ENCODE peak calls at places on chromosomes 12 and 14, in nine cellular contexts. G is Karpas-422, I is esophagus squamous epithelium, K is aorta, H is heart right ventricle, S is brain microvascular endothelial cell, Z is heart left ventricle, D is neural progenitor cell, Q is GM23338. M is an unnamed sample.

GRCh38 chr12:18345021-18345735 is 83.9 kb downstream of the PIK3C2G start:
- DNase-seq in K (no peak), S (no peak), G (no peak), Z (no peak), I (no peak), Q (no peak), D (no peak), H (no peak), M (no peak)

GRCh38 chr14:98270201-98270600 is 1001.8 kb downstream of the BCL11B start:
- DNase-seq in Q (no peak), G (no peak), H (no peak), K (no peak), Z (no peak), I (no peak), S (no peak), D (no peak), M (peak)

GRCh38 chr14:104885973-104886689 is 21.1 kb downstream of the CEP170B start:
- DNase-seq in H (no peak), D (no peak), Q (no peak), Z (peak), G (no peak), S (no peak), I (no peak), K (peak), M (no peak)

GRCh38 chr12:32457251-32458025 is 58.1 kb downstream of the FGD4 start:
- DNase-seq in H (no peak), G (no peak), K (no peak), Q (no peak), D (no peak), S (no peak), I (no peak), Z (no peak), M (no peak)

GRCh38 chr14:97459180-97459579 is 662.0 kb downstream of the VRK1 start:
- DNase-seq in S (no peak), I (no peak), Q (peak), D (no peak), Z (no peak), H (no peak), G (no peak), K (no peak), M (no peak)

GRCh38 chr14:21917699-21918436 is 244.2 kb upstream of the OR4E1 start:
- DNase-seq in G (peak), K (no peak), I (no peak), H (no peak), D (peak), Q (peak), Z (peak), S (peak), M (peak)

GRCh38 chr14:101817511-101818001 is 56.0 kb downstream of the PPP2R5C start:
- DNase-seq in Q (no peak), H (no peak), S (no peak), Z (no peak), G (no peak), I (no peak), D (no peak), K (no peak), M (no peak)

GRCh38 chr14:59254146-59254910 is 65.9 kb downstream of the DAAM1 start:
- DNase-seq in H (peak), D (no peak), G (no peak), S (peak), K (no peak), Z (peak), I (no peak), Q (no peak), M (peak)

GRCh38 chr12:65311260-65311659 is 32.8 kb downstream of the MSRB3 start:
- DNase-seq in S (no peak), H (no peak), K (no peak), Q (no peak), D (no peak), Z (no peak), G (no peak), I (no peak), M (no peak)

GRCh38 chr12:59808317-59808910 is 212.6 kb downstream of the SLC16A7 start:
- DNase-seq in D (peak), I (no peak), G (peak), Z (no peak), Q (peak), S (no peak), K (no peak), H (no peak), M (no peak)

GRCh38 chr12:111426341-111427185 is 20.8 kb downstream of the SH2B3 start:
- DNase-seq in Z (no peak), D (no peak), I (no peak), S (peak), K (no peak), Q (no peak), H (no peak), G (no peak), M (no peak)

GRCh38 chr14:94536836-94537235 is 24.4 kb upstream of the SERPINA4 start:
- DNase-seq in H (no peak), Q (peak), G (peak), I (no peak), Z (no peak), S (peak), K (no peak), D (no peak), M (no peak)

GRCh38 chr12:129379076-129379804 is 524.6 kb downstream of the TMEM132D start:
- DNase-seq in Z (no peak), I (no peak), K (no peak), D (no peak), Q (no peak), G (no peak), S (no peak), H (no peak), M (no peak)

GRCh38 chr12:55034218-55034617 is 14.4 kb downstream of the NEUROD4 start:
- DNase-seq in Z (no peak), G (no peak), K (no peak), I (no peak), H (no peak), Q (no peak), S (no peak), D (no peak), M (no peak)

GRCh38 chr12:1367731-1368285 is 226.6 kb downstream of the FBXL14 start:
- DNase-seq in Z (no peak), K (no peak), H (no peak), S (no peak), I (no peak), D (no peak), G (no peak), Q (no peak), M (no peak)

GRCh38 chr12:67650127-67650495 is 1.6 kb downstream of the DYRK2 start:
- DNase-seq in Q (no peak), H (peak), G (no peak), I (no peak), K (no peak), Z (peak), D (peak), S (no peak), M (no peak)

GRCh38 chr12:94941440-94941862 is 62.0 kb downstream of the NDUFA12 start:
- DNase-seq in D (peak), Z (peak), I (no peak), S (peak), Q (no peak), H (peak), G (peak), K (peak), M (peak)

GRCh38 chr14:53668861-53669260 is 287.8 kb downstream of the BMP4 start:
- DNase-seq in Q (no peak), I (no peak), K (no peak), G (no peak), S (no peak), H (no peak), Z (no peak), D (no peak), M (no peak)

GRCh38 chr12:11882301-11883019 is 188.3 kb upstream of the BCL2L14 start:
- DNase-seq in K (no peak), G (no peak), S (no peak), I (no peak), Q (no peak), H (no peak), D (no peak), Z (no peak), M (no peak)

GRCh38 chr12:115872212-115872611 is 405.3 kb downstream of the MED13L start:
- DNase-seq in H (no peak), I (no peak), K (no peak), G (no peak), D (peak), S (no peak), Z (no peak), Q (no peak), M (no peak)

GRCh38 chr12:115873416-115874082 is 403.9 kb downstream of the MED13L start:
- DNase-seq in H (no peak), Z (no peak), S (no peak), K (no peak), D (no peak), I (no peak), Q (no peak), G (no peak), M (peak)

GRCh38 chr12:115871714-115872113 is 405.8 kb downstream of the MED13L start:
- DNase-seq in G (peak), S (peak), Q (peak), I (no peak), H (no peak), Z (no peak), D (peak), K (no peak), M (no peak)

GRCh38 chr12:115870527-115870926 is 407.0 kb downstream of the MED13L start:
- DNase-seq in Z (no peak), S (no peak), G (no peak), H (peak), D (no peak), Q (no peak), I (no peak), K (no peak), M (no peak)

DNA sequence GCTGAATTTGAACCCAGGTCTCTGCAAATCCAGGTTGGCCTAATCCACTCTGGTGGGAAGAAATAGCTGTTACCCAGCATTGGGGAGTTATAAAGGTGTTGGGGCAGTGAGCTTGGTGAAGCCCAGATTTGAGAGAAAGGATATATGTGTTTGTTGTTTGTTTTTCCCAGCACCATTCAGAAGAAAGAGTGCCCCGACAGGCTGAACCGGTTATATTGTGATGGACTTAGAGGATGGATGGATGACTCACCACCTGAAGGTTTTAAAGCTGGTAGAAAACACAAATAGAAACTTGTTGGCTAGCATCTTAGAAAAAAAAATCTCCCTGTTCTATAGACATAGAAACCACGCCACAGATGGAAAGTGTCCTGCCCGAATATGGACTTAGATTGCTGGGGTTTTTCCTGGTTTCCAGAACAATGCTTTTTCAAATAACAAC is 404.6 kb downstream of the MED13L start:
- DNase-seq in S (no peak), K (no peak), G (no peak), D (no peak), H (no peak), I (no peak), Z (no peak), Q (peak), M (peak)
- H3K27ac ChIP-seq in S (no peak), K (no peak), G (no peak), D (no peak), H (no peak), I (peak), Z (no peak), Q (peak), M (peak)

DNA sequence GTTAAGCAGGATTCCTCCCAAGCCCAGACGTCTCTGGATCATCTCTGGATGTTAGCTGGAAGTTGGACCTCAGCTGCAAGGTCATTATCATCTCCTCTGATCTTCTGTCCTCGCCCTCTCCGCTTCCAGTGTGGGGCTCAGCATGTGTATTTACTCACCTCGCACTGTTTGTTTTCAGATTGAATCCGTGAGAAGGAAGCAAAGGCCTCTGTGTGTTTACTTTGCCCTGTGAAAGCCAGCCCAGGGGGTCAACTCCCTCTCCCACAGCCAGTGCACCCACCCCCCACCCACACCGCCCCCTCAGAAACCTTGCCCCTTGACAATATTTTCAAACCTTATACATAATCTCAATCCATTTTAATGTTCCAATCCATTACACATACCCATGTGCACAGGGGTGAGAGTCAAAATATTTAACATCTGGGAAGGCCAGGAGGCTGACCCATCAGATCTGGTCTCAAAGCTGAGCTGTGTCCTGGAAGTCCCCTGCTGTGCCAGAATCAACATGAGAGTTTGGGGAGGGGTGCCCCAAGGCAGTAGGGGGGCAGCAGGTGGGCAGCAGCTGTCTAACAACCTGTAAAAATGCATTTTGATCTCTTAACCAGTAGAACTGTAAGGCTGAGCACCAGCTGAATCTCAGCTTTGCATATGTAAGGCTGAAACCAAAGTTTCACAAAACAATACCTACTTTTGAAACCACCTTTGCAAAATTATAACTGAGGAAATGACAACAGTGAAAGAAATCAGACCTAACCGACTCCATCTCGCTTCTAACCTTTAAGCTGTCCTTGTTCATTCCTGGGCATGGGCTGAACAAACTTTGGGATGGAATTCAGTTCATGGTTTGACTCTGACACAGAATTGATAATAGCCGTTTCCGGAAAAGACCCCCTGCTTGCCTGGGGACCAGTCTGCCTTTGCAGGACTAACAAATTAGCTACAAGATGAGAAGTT is 158.0 kb downstream of the ZNF664 start:
- DNase-seq in Q (peak), Z (no peak), K (no peak), G (no peak), D (no peak), I (no peak), H (no peak), S (no peak), M (no peak)
- H3K27ac ChIP-seq in Q (peak), Z (no peak), K (no peak), G (no peak), D (no peak), I (no peak), H (no peak), S (no peak), M (no peak)

DNA sequence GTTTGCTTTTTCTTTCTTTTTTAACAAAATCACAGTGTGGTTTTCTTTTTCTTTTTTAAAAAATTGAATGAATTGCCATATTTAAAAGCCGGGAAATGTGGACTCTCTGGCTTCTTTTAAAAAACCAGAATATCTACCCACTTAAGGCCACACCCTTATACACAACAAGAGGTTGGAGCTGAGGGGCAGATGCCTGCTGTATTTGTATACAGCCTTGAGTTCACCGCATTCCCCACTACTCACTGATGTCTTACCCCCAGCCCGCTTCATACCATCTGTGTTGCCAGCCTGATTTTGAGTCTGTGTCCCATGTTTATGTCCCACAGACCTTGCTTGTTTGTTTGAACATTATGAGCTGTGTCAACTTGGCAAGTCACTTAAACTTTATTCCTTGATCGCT is 14.3 kb downstream of the JDP2 start:
- DNase-seq in K (no peak), D (no peak), H (no peak), S (no peak), G (no peak), Q (no peak), Z (no peak), I (no peak), M (no peak)
- H3K27ac ChIP-seq in K (peak), D (no peak), H (peak), S (no peak), G (no peak), Q (no peak), Z (peak), I (peak), M (no peak)

DNA sequence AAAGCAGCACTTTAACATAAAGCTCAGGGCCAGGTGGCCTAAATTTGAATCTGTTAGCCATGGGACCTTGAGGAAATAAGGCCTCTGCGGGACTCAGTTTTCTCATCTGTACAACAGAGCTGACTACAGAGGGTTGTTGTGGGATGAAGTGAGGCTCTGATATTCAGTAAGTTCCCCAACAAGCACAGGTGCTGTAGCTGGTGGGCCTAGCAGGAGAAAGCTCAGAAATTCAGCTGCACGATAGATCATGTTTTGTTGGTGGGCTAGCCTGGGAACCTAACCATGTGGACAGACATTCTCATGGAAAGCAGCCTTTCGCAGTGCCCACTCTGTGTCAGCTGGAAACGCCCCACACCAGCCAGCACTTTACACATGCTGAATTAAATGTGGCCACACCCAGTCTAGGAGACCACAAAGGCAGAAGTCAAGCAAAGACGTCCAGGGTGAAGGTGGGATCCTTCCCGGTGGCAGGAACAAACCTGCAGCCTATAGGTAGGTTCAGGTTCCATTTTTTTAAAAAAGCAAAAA is 16.1 kb downstream of the PITPNM2 start:
- DNase-seq in S (no peak), H (no peak), Z (no peak), Q (no peak), I (no peak), G (no peak), D (no peak), K (peak), M (no peak)
- H3K27ac ChIP-seq in S (no peak), H (no peak), Z (no peak), Q (no peak), I (peak), G (no peak), D (no peak), K (no peak), M (no peak)

GRCh38 chr12:28051516-28052456 is 79.3 kb upstream of the PTHLH start:
- DNase-seq in Q (no peak), K (no peak), G (no peak), D (no peak), I (no peak), S (peak), H (no peak), Z (no peak), M (no peak)
- H3K27ac ChIP-seq in Q (no peak), K (no peak), G (no peak), D (no peak), I (peak), S (no peak), H (no peak), Z (no peak), M (peak)

DNA sequence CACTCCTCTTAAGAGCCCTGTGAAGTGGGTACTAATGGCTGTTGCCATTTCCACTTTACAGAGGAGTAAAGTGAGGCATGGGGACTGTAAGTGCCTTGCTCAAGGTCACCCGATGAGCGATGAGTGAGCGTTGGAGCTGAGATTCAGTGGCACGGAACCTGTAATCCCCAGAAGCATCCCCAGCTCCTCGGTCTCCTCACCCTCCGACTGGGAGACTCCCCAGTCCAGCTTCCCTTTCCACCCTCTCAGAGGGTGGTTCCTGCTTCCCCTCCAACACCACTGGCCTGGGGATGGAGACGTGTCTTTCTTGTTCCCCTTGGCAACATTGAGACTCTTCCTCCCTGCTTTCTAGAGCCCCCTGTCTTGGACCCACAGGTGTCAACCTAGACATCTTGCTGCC is 32.6 kb downstream of the TMEM63C start:
- DNase-seq in G (no peak), Q (no peak), D (no peak), H (no peak), S (no peak), K (no peak), Z (no peak), I (no peak), M (no peak)
- H3K27ac ChIP-seq in G (no peak), Q (no peak), D (no peak), H (no peak), S (no peak), K (no peak), Z (no peak), I (no peak), M (no peak)

M was measured in epithelial cell of prostate.